ENCODE peak calls at places on chromosomes 2 and 18, in ten cellular contexts. I is progenitor cell of endocrine pancreas, W is omental fat pad, C is heart right ventricle, A is neural crest cell, Z is colonic mucosa, T is left ventricle myocardium inferior, P is stomach, V is H9, F is psoas muscle. D is an unnamed sample.

GRCh38 chr2:175976758-175977157 is 25.3 kb downstream of the LNPK start:
- DNase-seq in I (no peak), W (no peak), C (no peak), A (no peak), Z (no peak), T (no peak), P (no peak), V (no peak), F (no peak), D (peak)

GRCh38 chr2:118232391-118233255 is 144.4 kb downstream of the INSIG2 start:
- DNase-seq in I (no peak), W (no peak), C (no peak), A (no peak), Z (no peak), T (no peak), P (no peak), V (no peak), F (no peak), D (no peak)

GRCh38 chr18:32158108-32158624 is 31.7 kb upstream of the MEP1B start:
- DNase-seq in I (peak), W (peak), C (peak), A (peak), Z (peak), T (peak), P (peak), V (peak), F (peak), D (peak)

GRCh38 chr2:224309216-224309615 is 92.7 kb downstream of the FAM124B start:
- DNase-seq in I (no peak), W (no peak), C (no peak), A (no peak), Z (no peak), T (no peak), P (no peak), V (no peak), F (no peak), D (no peak)

GRCh38 chr2:70161069-70161534 is 29.7 kb downstream of the C2orf42 start:
- DNase-seq in I (no peak), W (no peak), C (no peak), A (no peak), Z (no peak), T (no peak), P (no peak), V (no peak), F (no peak), D (no peak)

GRCh38 chr2:98357856-98358255 is 11.6 kb downstream of the CNGA3 start:
- DNase-seq in I (no peak), W (no peak), C (no peak), A (no peak), Z (no peak), T (no peak), P (no peak), V (no peak), F (no peak), D (no peak)

GRCh38 chr2:1563084-1563857 is 150.0 kb downstream of the TPO start:
- DNase-seq in I (no peak), W (no peak), C (no peak), A (no peak), Z (no peak), T (no peak), P (no peak), V (no peak), F (no peak), D (no peak)

GRCh38 chr2:189698020-189698887 is 23.8 kb downstream of the ANKAR start:
- DNase-seq in I (no peak), W (no peak), C (no peak), A (no peak), Z (peak), T (no peak), P (peak), V (peak), F (no peak), D (peak)

GRCh38 chr2:109330056-109330455 is 201.1 kb downstream of the SH3RF3 start:
- DNase-seq in I (no peak), W (no peak), C (no peak), A (no peak), Z (no peak), T (no peak), P (no peak), V (no peak), F (no peak), D (peak)

GRCh38 chr18:25982961-25983360 is 107.5 kb downstream of the SS18 start:
- DNase-seq in I (no peak), W (no peak), C (no peak), A (no peak), Z (no peak), T (no peak), P (no peak), V (no peak), F (no peak), D (no peak)

GRCh38 chr2:905091-905832 is 45.4 kb upstream of the SNTG2 start:
- DNase-seq in I (no peak), W (no peak), C (no peak), A (no peak), Z (no peak), T (no peak), P (peak), V (peak), F (no peak), D (no peak)

GRCh38 chr2:133264951-133265949 is 303.0 kb downstream of the NCKAP5 start:
- DNase-seq in I (peak), W (no peak), C (peak), A (no peak), Z (peak), T (peak), P (peak), V (peak), F (peak), D (no peak)

GRCh38 chr2:133266926-133267590 is 301.2 kb downstream of the NCKAP5 start:
- DNase-seq in I (peak), W (no peak), C (no peak), A (no peak), Z (no peak), T (no peak), P (no peak), V (peak), F (no peak), D (no peak)

GRCh38 chr2:133266075-133266925 is 302.0 kb downstream of the NCKAP5 start:
- DNase-seq in I (peak), W (no peak), C (peak), A (peak), Z (no peak), T (peak), P (peak), V (peak), F (no peak), D (no peak)

GRCh38 chr2:133262888-133263287 is 305.4 kb downstream of the NCKAP5 start:
- DNase-seq in I (no peak), W (no peak), C (no peak), A (no peak), Z (no peak), T (no peak), P (no peak), V (no peak), F (no peak), D (no peak)
- TF ChIP-seq CTCF in I (peak), W (no peak), C (no peak), A (peak), Z (no peak), T (peak), P (no peak), V (peak), F (no peak), D (peak)

GRCh38 chr2:102187191-102188150 is 648 bp downstream of the IL1RL2 start:
- DNase-seq in I (no peak), W (peak), C (peak), A (peak), Z (peak), T (peak), P (peak), V (no peak), F (peak), D (no peak)
- TF ChIP-seq CTCF in I (peak), W (no peak), C (peak), A (peak), Z (no peak), T (peak), P (no peak), V (no peak), F (peak), D (no peak)

DNA sequence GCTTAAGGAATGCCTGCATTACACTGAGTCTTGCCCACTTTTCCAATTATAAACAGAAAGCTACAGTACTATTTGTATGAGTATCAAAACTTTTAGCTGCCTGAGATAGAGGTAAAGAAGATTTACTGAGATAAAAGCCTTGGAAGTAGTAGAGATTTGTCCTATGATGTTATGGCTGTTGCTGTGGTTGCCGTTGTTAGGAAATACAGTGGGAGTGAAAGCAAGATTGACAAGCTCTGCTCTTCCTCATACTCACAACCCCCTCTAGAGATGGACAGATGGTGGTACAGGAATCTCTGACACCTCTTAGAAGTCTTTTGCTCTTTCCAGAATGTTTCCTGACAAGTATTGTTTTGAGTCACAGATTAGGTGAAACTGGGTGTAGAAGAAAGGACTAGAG is 242.5 kb downstream of the RPIA start:
- DNase-seq in I (no peak), W (no peak), C (no peak), A (no peak), Z (no peak), T (no peak), P (no peak), V (no peak), F (no peak), D (no peak)
- TF ChIP-seq CTCF in I (no peak), W (no peak), C (peak), A (no peak), Z (no peak), T (peak), P (no peak), V (no peak), F (no peak), D (no peak)

DNA sequence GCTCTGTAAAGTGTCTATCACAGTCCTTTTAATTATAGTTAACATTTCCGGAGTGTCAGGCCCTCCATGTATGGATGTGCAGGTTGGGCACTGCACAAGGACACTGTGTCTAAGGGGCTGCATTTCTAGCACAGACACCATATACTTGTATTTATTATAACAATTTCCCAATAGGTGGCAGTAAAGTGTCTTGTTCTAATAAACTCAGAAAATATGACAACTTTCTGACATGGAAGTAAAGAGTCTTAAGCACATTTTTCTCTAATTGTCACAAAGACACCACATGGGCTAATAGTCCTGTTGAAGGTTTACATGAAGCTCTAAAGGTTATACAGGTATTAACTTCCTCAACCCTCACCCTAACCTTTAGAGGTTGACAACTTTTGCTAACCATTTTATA is 156.6 kb downstream of the DYSF start:
- DNase-seq in I (no peak), W (peak), C (no peak), A (no peak), Z (peak), T (no peak), P (no peak), V (no peak), F (no peak), D (peak)
- TF ChIP-seq CTCF in I (no peak), W (no peak), C (peak), A (peak), Z (no peak), T (peak), P (no peak), V (no peak), F (peak), D (peak)